ENCODE peak calls at places on chromosomes 2 and 18, in four cellular contexts. A, C, M and G are unnamed samples.

GRCh38 chr2:41853427-41854191 is 194.2 kb upstream of the PKDCC start:
- DNase-seq in M (peak), C (peak), A (peak), G (peak)

GRCh38 chr2:71306762-71307161 is 24.8 kb upstream of the ZNF638 start:
- DNase-seq in C (no peak), A (no peak), M (no peak), G (peak)

GRCh38 chr18:55221577-55221976 is 262.3 kb upstream of the CCDC68 start:
- DNase-seq in M (no peak), C (no peak), A (no peak), G (no peak)

GRCh38 chr18:59478591-59478990 is 119.5 kb upstream of the LMAN1 start:
- DNase-seq in M (peak), A (no peak), C (no peak), G (no peak)

GRCh38 chr2:200379481-200380120 is 73.1 kb downstream of the SPATS2L start:
- DNase-seq in A (peak), M (no peak), C (no peak), G (no peak)

GRCh38 chr2:236964291-236964690 is 121.4 kb upstream of the COPS8 start:
- DNase-seq in C (no peak), A (peak), M (no peak), G (no peak)

GRCh38 chr2:68251855-68252406 is 401 bp downstream of the PPP3R1 start:
- DNase-seq in A (no peak), C (peak), M (no peak), G (peak)

GRCh38 chr2:201568217-201568820 is 75.0 kb downstream of the TMEM237 start:
- DNase-seq in C (no peak), M (no peak), A (no peak), G (no peak)

GRCh38 chr2:171958475-171958874 is 36.2 kb downstream of the HAT1 start:
- DNase-seq in C (no peak), M (peak), A (peak), G (no peak)

GRCh38 chr2:71720283-71720560 is 266.9 kb downstream of the DYSF start:
- DNase-seq in C (no peak), M (no peak), A (no peak), G (no peak)

GRCh38 chr2:180063494-180063893 is 56.4 kb upstream of the CWC22 start:
- DNase-seq in A (no peak), C (no peak), M (no peak), G (no peak)

GRCh38 chr2:219645631-219646527 is 18.4 kb downstream of the SLC4A3 start:
- DNase-seq in C (no peak), M (peak), A (peak), G (peak)

GRCh38 chr2:128438091-128438490 is 119.4 kb upstream of the HS6ST1 start:
- DNase-seq in M (no peak), A (no peak), C (no peak), G (no peak)

GRCh38 chr2:121727332-121727731 is 9.3 kb downstream of the NIFK start:
- DNase-seq in C (no peak), M (no peak), A (no peak), G (no peak)

GRCh38 chr2:109135572-109136185 is 6.7 kb downstream of the SH3RF3 start:
- DNase-seq in M (no peak), C (peak), A (no peak), G (peak)

GRCh38 chr2:169507698-169508097 is 1.8 kb upstream of the KLHL41 start:
- DNase-seq in M (peak), C (no peak), A (peak), G (no peak)

GRCh38 chr2:33672389-33672788 is 73.3 kb upstream of the FAM98A start:
- DNase-seq in M (no peak), A (no peak), C (no peak), G (no peak)

GRCh38 chr2:11123856-11124759 is 31.2 kb upstream of the SLC66A3 start:
- DNase-seq in A (peak), C (peak), M (peak), G (peak)

GRCh38 chr2:69387770-69388481 is 899 bp upstream of the GFPT1 start:
- DNase-seq in C (no peak), A (no peak), M (no peak), G (no peak)

GRCh38 chr2:154900963-154901517 is 202.5 kb downstream of the KCNJ3 start:
- DNase-seq in A (no peak), C (no peak), M (no peak), G (no peak)

GRCh38 chr18:42446195-42446594 is 491.2 kb downstream of the PIK3C3 start:
- DNase-seq in C (no peak), M (no peak), A (peak), G (no peak)

GRCh38 chr2:23445450-23445868 is 60.5 kb downstream of the KLHL29 start:
- DNase-seq in C (no peak), M (peak), A (peak), G (no peak)

GRCh38 chr2:15630958-15631719 is 39.5 kb downstream of the DDX1 start:
- DNase-seq in A (no peak), M (no peak), C (no peak), G (no peak)

GRCh38 chr2:73896362-73897239 is 3.8 kb downstream of the ACTG2 start:
- DNase-seq in C (no peak), M (peak), A (peak), G (no peak)

GRCh38 chr2:26942543-26943295 is 27.7 kb upstream of the MAPRE3 start:
- DNase-seq in C (peak), A (peak), M (peak), G (peak)

GRCh38 chr2:177353084-177353483 is 39.5 kb upstream of the AGPS start:
- DNase-seq in A (no peak), M (peak), C (no peak), G (no peak)

GRCh38 chr2:32135409-32135808 is 30.3 kb upstream of the SLC30A6 start:
- DNase-seq in C (no peak), M (peak), A (peak), G (peak)

GRCh38 chr2:26720322-26721166 is 28.0 kb downstream of the KCNK3 start:
- DNase-seq in C (no peak), M (peak), A (peak), G (peak)

GRCh38 chr2:68319397-68320117 is at the start of gene CNRIP1:
- DNase-seq in A (peak), M (peak), C (peak), G (peak)

GRCh38 chr2:231394201-231395141 is 1.0 kb upstream of the B3GNT7 start:
- DNase-seq in M (no peak), C (no peak), A (no peak), G (peak)

GRCh38 chr2:203018181-203018580 is 3.5 kb downstream of the NBEAL1 start:
- DNase-seq in A (peak), C (no peak), M (peak), G (no peak)

GRCh38 chr2:147538088-147538487 is 306.7 kb upstream of the ACVR2A start:
- DNase-seq in C (no peak), M (peak), A (peak), G (peak)

GRCh38 chr2:33378551-33379220 is 97.8 kb upstream of the RASGRP3 start:
- DNase-seq in C (peak), A (peak), M (peak), G (no peak)

GRCh38 chr2:157302492-157303099 is 23.0 kb downstream of the ERMN start:
- DNase-seq in C (peak), A (peak), M (peak), G (peak)

GRCh38 chr2:62495777-62496176 is 10.2 kb downstream of the TMEM17 start:
- DNase-seq in A (no peak), C (no peak), M (no peak), G (no peak)

GRCh38 chr2:155905640-155906039 is 426.9 kb downstream of the NR4A2 start:
- DNase-seq in A (no peak), C (no peak), M (no peak), G (peak)

GRCh38 chr2:238868616-238869292 is 20.9 kb downstream of the TWIST2 start:
- DNase-seq in M (peak), C (no peak), A (no peak), G (no peak)

GRCh38 chr2:100990166-100990565 is 11.9 kb upstream of the RPL31 start:
- DNase-seq in M (no peak), C (no peak), A (no peak), G (no peak)

DNA sequence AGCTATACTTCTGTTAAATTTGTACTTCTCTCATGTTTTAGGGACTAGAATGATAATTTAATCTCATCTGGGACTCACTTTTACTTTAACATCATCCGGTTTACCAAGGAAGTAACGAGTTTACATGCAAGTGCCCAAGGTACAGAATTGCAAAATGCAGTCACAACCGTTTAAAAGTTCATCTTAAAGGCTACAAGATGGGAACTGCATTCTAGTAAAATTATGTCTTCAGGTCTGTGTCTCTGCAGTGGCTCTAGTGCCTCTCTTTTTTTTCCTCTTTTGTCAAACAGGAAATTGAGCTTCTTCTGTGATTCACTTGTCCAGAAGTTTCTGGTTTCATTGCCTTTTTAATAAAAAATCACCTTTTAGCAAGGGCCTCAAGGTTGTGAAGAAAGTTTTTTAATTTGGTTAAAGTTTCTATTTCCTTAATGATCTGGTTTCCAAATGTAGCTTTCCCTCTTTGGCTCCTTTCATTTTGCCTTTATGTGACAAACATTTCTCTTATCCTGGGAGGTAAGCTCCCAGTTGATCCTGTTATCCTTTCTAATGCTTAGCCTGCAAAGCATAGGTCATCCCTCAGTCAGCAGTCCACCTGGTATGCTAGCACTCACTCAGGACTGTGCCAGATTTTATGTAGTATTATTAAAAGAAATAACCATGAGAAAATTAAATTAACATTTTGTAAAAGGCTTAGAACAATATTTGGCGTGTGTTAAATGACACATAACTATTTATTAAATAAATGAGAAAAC is 2.4 kb downstream of the GLS start:
- DNase-seq in M (no peak), C (no peak), A (no peak), G (peak)
- H3K4ac ChIP-seq in M (no peak), C (no peak), A (no peak), G (no peak)

GRCh38 chr2:120606931-120607330 is 128.7 kb upstream of the GLI2 start:
- DNase-seq in C (no peak), A (no peak), M (no peak), G (no peak)
- H3K4me2 ChIP-seq in C (no peak), A (no peak), M (no peak), G (no peak)

DNA sequence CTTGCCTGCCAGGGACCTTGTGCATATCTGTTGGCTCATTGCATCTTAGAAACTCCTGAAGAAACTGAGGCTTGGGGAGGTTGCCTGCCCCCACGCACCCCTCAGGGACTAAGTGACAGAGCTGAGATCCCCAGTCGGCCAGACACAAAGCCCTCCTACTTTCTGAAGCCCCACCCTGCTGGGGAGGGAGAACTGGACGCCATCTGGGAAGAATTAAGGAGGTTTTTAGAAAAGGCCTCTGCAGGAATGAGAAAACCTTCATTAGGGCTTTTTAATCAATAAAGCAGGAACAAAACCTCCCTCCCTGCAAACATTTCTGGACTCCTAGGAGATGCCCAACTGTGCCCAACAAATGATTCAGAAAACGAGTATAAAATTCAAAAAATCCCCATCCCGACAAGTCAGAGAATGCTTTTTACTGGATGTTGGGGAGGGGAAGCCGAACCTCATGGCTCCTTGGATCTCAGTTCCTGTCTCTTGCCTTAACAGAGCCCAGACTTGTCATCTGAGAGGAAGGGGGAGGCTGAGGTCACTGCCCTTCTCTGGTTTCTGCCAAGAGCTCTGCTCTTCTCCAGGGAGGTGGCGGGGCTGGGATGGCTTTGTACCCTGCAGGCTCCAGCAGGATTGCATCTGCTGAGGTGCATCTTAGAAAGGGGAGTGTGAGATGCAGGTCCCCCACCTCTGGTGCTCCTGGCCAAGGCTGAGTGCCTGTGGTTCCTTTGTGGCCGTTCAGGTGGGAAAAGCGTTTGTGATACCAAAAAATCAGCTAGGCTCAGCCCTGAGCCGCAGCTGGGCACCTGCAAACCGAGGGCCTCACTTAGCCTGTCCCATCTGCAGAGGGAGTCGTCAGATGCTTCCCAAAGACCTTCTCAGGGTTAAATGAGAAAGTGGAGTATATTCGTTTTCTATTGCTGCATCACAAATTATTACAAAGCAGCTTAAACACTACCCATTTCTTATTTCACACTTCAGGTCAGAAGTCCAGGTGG is 142.4 kb downstream of the ZFP36L2 start:
- DNase-seq in M (peak), C (no peak), A (peak), G (peak)
- H3K4ac ChIP-seq in M (peak), C (no peak), A (peak), G (no peak)

GRCh38 chr2:45892236-45892701 is 240.8 kb downstream of the PRKCE start:
- DNase-seq in M (no peak), C (no peak), A (no peak), G (no peak)

GRCh38 chr2:45891719-45892118 is 240.2 kb downstream of the PRKCE start:
- DNase-seq in C (no peak), A (no peak), M (no peak), G (no peak)

GRCh38 chr2:45890094-45890646 is 238.7 kb downstream of the PRKCE start:
- DNase-seq in A (no peak), M (no peak), C (no peak), G (no peak)

GRCh38 chr2:45889620-45890019 is 238.1 kb downstream of the PRKCE start:
- DNase-seq in A (no peak), C (no peak), M (no peak), G (no peak)

DNA sequence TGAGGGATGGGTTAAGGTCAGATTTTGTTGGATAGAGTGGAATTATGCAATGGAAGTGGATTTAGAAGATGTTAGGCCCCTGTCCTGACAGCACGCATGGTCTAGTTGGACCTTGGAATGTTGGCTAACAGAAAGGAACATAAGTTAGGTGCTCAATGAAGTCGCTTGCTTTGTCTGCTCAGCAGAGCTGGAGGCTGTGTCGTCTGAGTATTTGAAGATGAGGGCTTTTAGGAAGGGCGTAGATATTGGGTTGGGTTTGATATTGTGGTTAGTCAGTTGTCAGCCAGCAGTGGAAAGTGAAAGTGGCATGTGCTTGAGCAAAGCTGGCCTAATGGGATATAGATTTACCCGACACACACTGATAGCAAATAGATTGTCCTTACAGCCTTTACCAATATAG is 239.3 kb downstream of the PRKCE start:
- DNase-seq in A (no peak), M (no peak), C (no peak), G (no peak)
- H3K4me2 ChIP-seq in A (no peak), M (no peak), C (no peak), G (no peak)

GRCh38 chr2:28400434-28400833 is 7.8 kb downstream of the FOSL2 start:
- DNase-seq in A (no peak), M (no peak), C (no peak), G (no peak)
- H3K4ac ChIP-seq in A (no peak), M (no peak), C (no peak), G (no peak)

DNA sequence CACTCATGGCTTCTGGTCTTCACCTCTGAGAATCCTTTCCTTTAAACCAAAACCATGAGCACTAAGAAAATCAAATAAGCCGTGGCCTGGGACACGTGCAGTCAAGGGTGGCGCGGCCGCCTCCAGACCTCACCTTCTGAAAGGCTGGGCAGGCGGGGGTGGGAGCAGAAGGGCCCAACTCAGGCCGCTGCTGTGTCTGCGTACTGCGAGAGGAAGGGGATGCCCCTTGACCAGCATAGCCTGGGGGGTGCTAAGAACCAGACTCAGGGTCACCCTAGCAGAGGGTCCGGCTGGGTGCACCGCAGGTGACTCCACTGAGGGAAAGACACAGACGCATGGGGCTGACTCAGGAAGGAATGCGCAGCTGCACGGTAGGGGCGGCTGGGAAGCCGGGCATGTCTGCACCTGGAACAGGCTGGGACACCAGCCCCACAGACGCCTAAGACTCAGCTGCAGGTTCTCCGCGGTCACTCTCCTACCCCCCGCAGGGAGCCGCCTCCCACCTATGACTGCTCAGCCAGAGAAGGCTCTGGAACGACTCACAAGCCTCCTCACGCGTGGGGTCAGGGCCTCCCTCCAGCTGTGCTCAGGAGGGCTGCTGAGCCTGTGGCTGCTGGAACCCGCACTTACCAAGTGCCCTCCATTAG is 432.4 kb upstream of the MYT1L start:
- DNase-seq in C (no peak), M (no peak), A (no peak), G (no peak)
- H3K4me2 ChIP-seq in C (no peak), M (no peak), A (no peak), G (no peak)

GRCh38 chr2:46601328-46601963 is 122.1 kb downstream of the TMEM247 start:
- DNase-seq in A (peak), M (peak), C (no peak), G (no peak)
- H3K4ac ChIP-seq in A (no peak), M (no peak), C (no peak), G (no peak)

GRCh38 chr2:21028021-21028947 is 15.6 kb downstream of the APOB start:
- DNase-seq in C (no peak), A (no peak), M (no peak), G (no peak)
- H3K4me2 ChIP-seq in C (no peak), A (no peak), M (no peak), G (no peak)

DNA sequence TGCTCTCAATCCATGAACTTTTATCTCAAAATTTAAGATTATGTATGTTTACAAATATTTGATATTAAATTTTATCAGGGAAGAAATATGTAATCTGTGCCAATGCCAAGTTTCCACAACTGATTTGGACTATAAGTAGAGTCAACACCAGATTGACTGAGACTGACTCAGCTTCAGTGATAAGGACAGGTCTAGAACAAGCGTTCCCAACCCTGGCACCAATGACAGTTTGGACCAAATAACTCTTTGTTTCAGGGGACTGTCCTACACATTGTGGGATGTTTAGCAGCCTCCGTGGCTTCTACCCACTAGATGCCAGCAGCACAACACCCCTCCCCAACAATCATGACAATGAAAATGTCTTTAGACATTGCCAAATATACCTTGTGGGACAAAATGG is 165.3 kb downstream of the THADA start:
- DNase-seq in A (no peak), C (no peak), M (no peak), G (no peak)
- H3K4ac ChIP-seq in A (no peak), C (no peak), M (peak), G (no peak)